ENCODE peak calls at places on chromosomes 12 and 14, in four cellular contexts. One of them, this sample, is unnamed.

GRCh38 chr14:59664741-59665140 is 88.1 kb upstream of the CCDC175 start:
- DNase-seq in GM10248: no peak
- DNase-seq in neural crest cell: no peak
- DNase-seq in coronary artery: no peak
- DNase-seq in this sample: no peak

GRCh38 chr14:103552011-103552797 is 10.3 kb downstream of the BAG5 start:
- DNase-seq in GM10248: no peak
- DNase-seq in neural crest cell: no peak
- DNase-seq in coronary artery: peak
- DNase-seq in this sample: no peak

GRCh38 chr12:1773937-1774655 is 46.3 kb upstream of the LRTM2 start:
- DNase-seq in GM10248: no peak
- DNase-seq in neural crest cell: no peak
- DNase-seq in coronary artery: no peak
- DNase-seq in this sample: no peak

GRCh38 chr12:67045650-67046049 is 223.5 kb upstream of the CAND1 start:
- DNase-seq in GM10248: no peak
- DNase-seq in neural crest cell: no peak
- DNase-seq in coronary artery: no peak
- DNase-seq in this sample: no peak

GRCh38 chr12:131971226-131971625 is 21.5 kb downstream of the EP400 start:
- DNase-seq in GM10248: no peak
- DNase-seq in neural crest cell: no peak
- DNase-seq in coronary artery: no peak
- DNase-seq in this sample: no peak

GRCh38 chr14:105300542-105301102 is at the start of gene BRF1:
- DNase-seq in GM10248: peak
- DNase-seq in neural crest cell: peak
- DNase-seq in coronary artery: peak
- DNase-seq in this sample: peak

GRCh38 chr12:18567787-18568186 is 170.0 kb downstream of the PLCZ1 start:
- DNase-seq in GM10248: no peak
- DNase-seq in neural crest cell: no peak
- DNase-seq in coronary artery: no peak
- DNase-seq in this sample: no peak

GRCh38 chr14:104545151-104545931 is 34.2 kb upstream of the C14orf180 start:
- DNase-seq in GM10248: no peak
- DNase-seq in neural crest cell: no peak
- DNase-seq in coronary artery: no peak
- DNase-seq in this sample: no peak

GRCh38 chr14:52307870-52308269 is 6.2 kb upstream of the PTGER2 start:
- DNase-seq in GM10248: no peak
- DNase-seq in neural crest cell: no peak
- DNase-seq in coronary artery: no peak
- DNase-seq in this sample: no peak

GRCh38 chr12:106247731-106248176 is at the start of gene CKAP4:
- DNase-seq in GM10248: peak
- DNase-seq in neural crest cell: peak
- DNase-seq in coronary artery: peak
- DNase-seq in this sample: peak

GRCh38 chr14:42715316-42715715 is 1108.6 kb downstream of the LRFN5 start:
- DNase-seq in GM10248: no peak
- DNase-seq in neural crest cell: no peak
- DNase-seq in coronary artery: no peak
- DNase-seq in this sample: no peak

GRCh38 chr12:48794870-48795269 is 6.0 kb upstream of the ADCY6 start:
- DNase-seq in GM10248: no peak
- DNase-seq in neural crest cell: no peak
- DNase-seq in coronary artery: no peak
- DNase-seq in this sample: no peak

GRCh38 chr12:47812797-47813490 is 6.8 kb downstream of the HDAC7 start:
- DNase-seq in GM10248: peak
- DNase-seq in neural crest cell: peak
- DNase-seq in coronary artery: peak
- DNase-seq in this sample: peak

GRCh38 chr12:46268617-46269428 is at the start of gene SLC38A1:
- DNase-seq in GM10248: peak
- DNase-seq in neural crest cell: peak
- DNase-seq in coronary artery: peak
- DNase-seq in this sample: peak
- TF ChIP-seq CTCF in GM10248: no peak
- TF ChIP-seq CTCF in neural crest cell: no peak
- TF ChIP-seq CTCF in coronary artery: no peak
- TF ChIP-seq CTCF in this sample: no peak

GRCh38 chr12:6461401-6462233 is 8.9 kb downstream of the VAMP1 start:
- DNase-seq in GM10248: peak
- DNase-seq in neural crest cell: no peak
- DNase-seq in coronary artery: no peak
- DNase-seq in this sample: no peak
- TF ChIP-seq CTCF in GM10248: no peak
- TF ChIP-seq CTCF in neural crest cell: no peak
- TF ChIP-seq CTCF in coronary artery: no peak
- TF ChIP-seq CTCF in this sample: no peak

GRCh38 chr12:128609861-128610260 is 213.9 kb downstream of the SLC15A4 start:
- DNase-seq in GM10248: no peak
- DNase-seq in neural crest cell: peak
- DNase-seq in coronary artery: no peak
- DNase-seq in this sample: no peak

GRCh38 chr12:128617304-128617833 is 206.4 kb downstream of the SLC15A4 start:
- DNase-seq in GM10248: no peak
- DNase-seq in neural crest cell: no peak
- DNase-seq in coronary artery: no peak
- DNase-seq in this sample: no peak

GRCh38 chr12:128619263-128619662 is 204.5 kb downstream of the SLC15A4 start:
- DNase-seq in GM10248: no peak
- DNase-seq in neural crest cell: no peak
- DNase-seq in coronary artery: no peak
- DNase-seq in this sample: no peak

GRCh38 chr12:128612150-128612850 is 211.5 kb downstream of the SLC15A4 start:
- DNase-seq in GM10248: no peak
- DNase-seq in neural crest cell: no peak
- DNase-seq in coronary artery: no peak
- DNase-seq in this sample: no peak

GRCh38 chr12:128613821-128614220 is 209.9 kb downstream of the SLC15A4 start:
- DNase-seq in GM10248: no peak
- DNase-seq in neural crest cell: no peak
- DNase-seq in coronary artery: no peak
- DNase-seq in this sample: no peak
- TF ChIP-seq CTCF in GM10248: peak
- TF ChIP-seq CTCF in neural crest cell: no peak
- TF ChIP-seq CTCF in coronary artery: no peak
- TF ChIP-seq CTCF in this sample: no peak

DNA sequence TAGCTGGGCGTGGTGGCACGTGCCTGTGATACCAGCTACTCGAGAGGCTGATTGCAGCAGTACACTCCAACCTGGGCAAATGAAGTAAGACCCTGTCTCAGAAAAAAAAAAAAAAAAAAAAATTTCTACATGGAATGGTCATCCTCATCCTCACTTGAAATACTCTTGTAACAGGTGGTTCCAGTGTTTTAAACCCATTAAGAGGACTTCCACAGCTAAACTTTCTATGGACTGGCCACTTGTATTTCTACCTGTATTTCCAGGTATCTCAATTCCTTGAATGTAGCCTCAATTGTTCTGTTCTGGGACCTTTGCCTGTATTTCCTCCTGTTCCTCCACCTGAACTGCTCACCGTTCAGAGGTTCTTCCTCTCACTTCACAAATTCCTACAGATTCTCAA is 11.8 kb upstream of the PHLDA1 start:
- DNase-seq in GM10248: no peak
- DNase-seq in neural crest cell: no peak
- DNase-seq in coronary artery: no peak
- DNase-seq in this sample: no peak
- TF ChIP-seq CTCF in GM10248: no peak
- TF ChIP-seq CTCF in neural crest cell: no peak
- TF ChIP-seq CTCF in coronary artery: no peak
- TF ChIP-seq CTCF in this sample: no peak

DNA sequence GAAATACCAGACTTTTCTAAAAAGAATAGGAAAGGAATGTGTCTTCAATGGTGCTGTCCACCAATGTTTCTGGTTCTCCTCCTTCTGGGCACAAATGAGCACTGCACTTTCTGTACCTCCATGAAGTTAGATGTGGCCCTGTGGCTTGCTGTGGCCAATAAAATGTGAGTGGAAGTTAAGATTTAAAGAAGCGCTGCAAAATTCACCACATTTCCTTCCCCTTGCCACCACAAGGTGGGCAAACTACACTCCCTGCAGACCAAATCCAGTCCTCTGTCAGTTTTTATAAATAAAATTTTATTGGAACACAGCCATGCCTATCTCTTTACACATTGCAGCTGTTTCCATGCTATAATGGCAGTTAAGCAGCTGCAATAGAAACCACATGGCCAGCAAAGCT is 141.4 kb upstream of the TMPO start:
- DNase-seq in GM10248: no peak
- DNase-seq in neural crest cell: no peak
- DNase-seq in coronary artery: no peak
- DNase-seq in this sample: no peak
- TF ChIP-seq CTCF in GM10248: peak
- TF ChIP-seq CTCF in neural crest cell: peak
- TF ChIP-seq CTCF in coronary artery: no peak
- TF ChIP-seq CTCF in this sample: peak

GRCh38 chr12:107760817-107761501 is at the start of gene PRDM4:
- DNase-seq in GM10248: peak
- DNase-seq in neural crest cell: peak
- DNase-seq in coronary artery: peak
- DNase-seq in this sample: peak
- TF ChIP-seq CTCF in GM10248: peak
- TF ChIP-seq CTCF in neural crest cell: peak
- TF ChIP-seq CTCF in coronary artery: no peak
- TF ChIP-seq CTCF in this sample: peak

GRCh38 chr12:3658327-3659163 is 94.4 kb downstream of the CRACR2A start:
- DNase-seq in GM10248: peak
- DNase-seq in neural crest cell: peak
- DNase-seq in coronary artery: no peak
- DNase-seq in this sample: peak
- TF ChIP-seq CTCF in GM10248: peak
- TF ChIP-seq CTCF in neural crest cell: peak
- TF ChIP-seq CTCF in coronary artery: no peak
- TF ChIP-seq CTCF in this sample: peak